ENCODE peak calls at places on chromosomes 16 and 17, in six cellular contexts. C is CD8-positive, alpha-beta T cell; H is cardiac muscle cell; X is left lung; F is fibroblast of lung; W is IMR-90. Z is an unnamed sample.
A peak's percentile ranks its signal among the peaks of the same experiment; 100 is the strongest.

GRCh38 chr16:10976663-10977062 is 32.3 kb downstream of the CLEC16A start:
- DNase-seq in C (no peak), H (peak; percentile 53), X (no peak), F (no peak), W (no peak), Z (no peak)

GRCh38 chr16:5851583-5851982 is 754.0 kb upstream of the EEF2KMT start:
- DNase-seq in C (no peak), H (no peak), X (no peak), F (no peak), W (no peak), Z (no peak)

GRCh38 chr16:71303938-71304337 is 14.7 kb upstream of the CMTR2 start:
- DNase-seq in C (no peak), H (no peak), X (no peak), F (no peak), W (peak; percentile 4), Z (no peak)

GRCh38 chr16:49354101-49354500 is 19.5 kb upstream of the C16orf78 start:
- DNase-seq in C (no peak), H (no peak), X (no peak), F (no peak), W (no peak), Z (no peak)

GRCh38 chr17:57874434-57875108 is 24.7 kb upstream of the MRPS23 start:
- DNase-seq in C (no peak), H (peak; percentile 94), X (peak; percentile 83), F (peak; percentile 91), W (peak; percentile 95), Z (peak; percentile 90)

GRCh38 chr17:32671891-32672290 is 185.1 kb downstream of the CDK5R1 start:
- DNase-seq in C (no peak), H (no peak), X (peak; percentile 35), F (peak; percentile 11), W (no peak), Z (peak; percentile 84)

GRCh38 chr16:50605733-50606430 is 57.7 kb downstream of the NKD1 start:
- DNase-seq in C (no peak), H (no peak), X (no peak), F (no peak), W (no peak), Z (no peak)

GRCh38 chr17:40307001-40307690 is 1.8 kb upstream of the RARA start:
- DNase-seq in C (no peak), H (no peak), X (no peak), F (peak; percentile 73), W (no peak), Z (no peak)

GRCh38 chr17:51263001-51263400 is 2.7 kb downstream of the UTP18 start:
- DNase-seq in C (no peak), H (no peak), X (no peak), F (no peak), W (peak; percentile 34), Z (no peak)

DNA sequence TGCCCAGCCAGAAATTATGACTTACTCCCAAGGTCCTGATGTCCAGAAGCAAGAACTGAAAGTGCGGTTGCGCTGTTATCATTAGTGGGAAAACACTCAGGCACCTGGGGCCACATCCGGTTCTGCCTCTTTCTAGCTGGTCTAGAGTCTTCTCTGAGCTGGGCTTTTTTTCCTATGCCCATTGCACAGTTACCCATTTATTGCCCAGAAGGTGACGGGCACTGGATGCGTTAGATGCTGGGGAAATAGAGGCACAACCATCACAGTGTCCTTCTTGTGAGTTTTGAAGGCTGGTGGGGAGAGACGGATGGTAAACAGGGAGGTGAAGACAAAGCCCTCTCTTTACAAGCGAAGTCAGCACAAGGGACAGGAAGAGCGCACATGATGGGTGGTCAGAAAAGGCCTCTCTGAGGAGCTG is 37.7 kb downstream of the PLCG2 start:
- DNase-seq in C (no peak), H (no peak), X (no peak), F (no peak), W (no peak), Z (no peak)
- H3K27ac ChIP-seq in C (peak overlapping the region; percentile 23), H (no peak overlapping the region), X (no peak overlapping the region), F (no peak overlapping the region), W (no peak overlapping the region), Z (no peak overlapping the region)

DNA sequence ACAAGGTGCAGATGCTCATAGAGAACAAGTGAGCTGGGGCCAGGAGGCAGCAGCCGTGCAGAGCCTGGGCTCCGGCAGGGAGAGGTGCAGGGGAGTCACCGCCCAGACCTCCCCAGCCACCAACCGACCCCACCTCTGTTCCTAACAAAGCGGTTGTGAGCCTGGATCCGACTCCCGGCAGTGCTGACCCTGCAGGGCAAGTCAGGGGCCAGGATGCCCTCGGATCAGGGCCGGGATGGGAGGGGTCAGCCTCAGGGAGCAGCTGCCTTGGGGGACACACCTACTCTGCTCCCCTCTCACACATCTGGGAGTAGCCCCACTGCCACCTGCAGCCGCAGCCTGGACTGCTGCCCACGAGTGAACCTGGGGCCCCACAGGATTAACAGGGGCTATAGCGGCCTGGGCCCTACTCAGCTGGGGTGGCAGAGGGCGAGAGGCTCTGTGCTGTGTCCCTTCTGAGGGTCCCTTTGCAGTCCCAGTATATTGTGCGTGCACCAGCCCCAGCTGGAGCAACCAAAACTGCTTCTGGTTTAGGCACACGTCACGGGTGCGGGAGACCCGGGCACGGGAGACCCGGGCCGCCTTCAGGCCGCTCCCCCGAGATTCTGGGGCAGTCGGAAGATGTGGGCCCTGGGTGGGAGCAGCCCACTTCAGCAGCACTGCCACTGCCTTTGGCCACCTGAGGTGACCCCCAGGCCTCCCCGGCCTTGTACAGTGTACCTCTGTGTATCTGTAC is 21.2 kb downstream of the MNT start:
- DNase-seq in C (no peak), H (no peak), X (no peak), F (no peak), W (no peak), Z (no peak)
- H3K4me1 ChIP-seq in C (peaks cover 12% of the 10 kb centered on the region), H (peaks cover 20% of the 10 kb centered on the region), X (peaks cover 5% of the 10 kb centered on the region), F (no peaks in the 10 kb centered on the region), W (peaks cover 2% of the 10 kb centered on the region), Z (no peaks in the 10 kb centered on the region)

GRCh38 chr17:417691-418420 is 65.2 kb upstream of the RPH3AL start:
- DNase-seq in C (no peak), H (no peak), X (no peak), F (no peak), W (no peak), Z (no peak)

GRCh38 chr17:420479-421175 is 68.0 kb upstream of the RPH3AL start:
- DNase-seq in C (no peak), H (no peak), X (no peak), F (no peak), W (no peak), Z (no peak)

GRCh38 chr17:418421-418751 is 65.8 kb upstream of the RPH3AL start:
- DNase-seq in C (no peak), H (no peak), X (no peak), F (no peak), W (no peak), Z (no peak)

GRCh38 chr17:416293-417206 is 63.9 kb upstream of the RPH3AL start:
- DNase-seq in C (no peak), H (no peak), X (no peak), F (no peak), W (no peak), Z (no peak)

GRCh38 chr17:419073-419735 is 66.6 kb upstream of the RPH3AL start:
- DNase-seq in C (no peak), H (no peak), X (no peak), F (no peak), W (no peak), Z (no peak)
- H3K27ac ChIP-seq in C (peak overlapping the region; percentile 54), H (no peak overlapping the region), X (no peak overlapping the region), F (no peak overlapping the region), W (no peak overlapping the region), Z (no peak overlapping the region)

GRCh38 chr17:82239401-82239925 is 10.6 kb downstream of the SLC16A3 start:
- DNase-seq in C (no peak), H (no peak), X (no peak), F (no peak), W (no peak), Z (no peak)
- H3K4me1 ChIP-seq in C (peaks cover 49% of the 10 kb centered on the region), H (peaks cover 65% of the 10 kb centered on the region), X (peaks cover 62% of the 10 kb centered on the region), F (peaks cover 55% of the 10 kb centered on the region), W (peaks cover 55% of the 10 kb centered on the region), Z (no peaks in the 10 kb centered on the region)

Z was measured in aorta.